ENCODE peak calls at places on chromosomes 11 and 22, in five cellular contexts. R, O, C, G and X are unnamed samples.

GRCh38 chr11:47516155-47516554 is 36.8 kb downstream of the CELF1 start:
- DNase-seq in O (no peak), G (no peak), C (no peak), R (no peak), X (no peak)

GRCh38 chr11:88104408-88104807 is 70.8 kb downstream of the RAB38 start:
- DNase-seq in C (no peak), G (no peak), O (no peak), R (no peak), X (no peak)

GRCh38 chr11:118001494-118001971 is 15.3 kb downstream of the IL10RA start:
- DNase-seq in C (no peak), G (no peak), O (no peak), R (no peak), X (no peak)

GRCh38 chr11:27718853-27719574 is 18.8 kb upstream of the BDNF start:
- DNase-seq in O (peak; percentile 80), G (no peak), C (peak; percentile 69), R (peak; percentile 80), X (no peak)

GRCh38 chr11:131064373-131064991 is 148.2 kb upstream of the SNX19 start:
- DNase-seq in G (no peak), O (peak; percentile 90), C (no peak), R (peak; percentile 84), X (no peak)

GRCh38 chr11:11931461-11932055 is 76.9 kb downstream of the DKK3 start:
- DNase-seq in O (peak; percentile 11), C (peak; percentile 16), R (no peak), G (peak; percentile 50), X (no peak)

GRCh38 chr22:35563211-35563610 is 22.6 kb downstream of the RASD2 start:
- DNase-seq in O (peak; percentile 56), R (no peak), G (no peak), C (no peak), X (no peak)

GRCh38 chr11:2587132-2587930 is 112.5 kb downstream of the KCNQ1OT1 start:
- DNase-seq in G (no peak), R (no peak), C (no peak), O (peak; percentile 36), X (no peak)

GRCh38 chr22:29166180-29166579 is 39.5 kb upstream of the EMID1 start:
- DNase-seq in R (no peak), O (no peak), G (no peak), C (no peak), X (no peak)

GRCh38 chr11:26950260-26950719 is 43.6 kb upstream of the FIBIN start:
- DNase-seq in C (no peak), G (no peak), O (no peak), R (no peak), X (no peak)

GRCh38 chr22:49958462-49958921 is 2.1 kb upstream of the PIM3 start:
- DNase-seq in R (peak; percentile 11), G (no peak), O (no peak), C (no peak), X (no peak)

GRCh38 chr11:45285931-45286632 is at the start of gene SYT13:
- DNase-seq in O (peak; percentile 96), R (peak; percentile 72), C (peak; percentile 75), G (no peak), X (no peak)

GRCh38 chr11:118691926-118692830 is 12.7 kb upstream of the TREH start:
- DNase-seq in G (no peak), O (peak; percentile 54), C (no peak), R (no peak), X (peak; percentile 52)